ENCODE peak calls at places on chromosomes 2 and 18, in four cellular contexts. Y is HepG2, L is K562, C is GM12878. Z is an unnamed sample.

GRCh38 chr2:197183355-197183754 is 127.2 kb downstream of the ANKRD44 start:
- DNase-seq in Y (no peak), L (no peak), C (no peak), Z (no peak)

GRCh38 chr2:59301466-59302402 is 1060.6 kb upstream of the FANCL start:
- DNase-seq in Y (peak), L (peak), C (no peak), Z (peak)

GRCh38 chr2:167332358-167332757 is 444.1 kb downstream of the XIRP2 start:
- DNase-seq in Y (no peak), L (no peak), C (no peak), Z (no peak)

GRCh38 chr2:144459937-144460336 is 60.0 kb downstream of the ZEB2 start:
- DNase-seq in Y (no peak), L (no peak), C (no peak), Z (no peak)

GRCh38 chr2:202700075-202700901 is 65.5 kb downstream of the FAM117B start:
- DNase-seq in Y (no peak), L (no peak), C (no peak), Z (no peak)

GRCh38 chr2:203579131-203579643 is 44.1 kb upstream of the RAPH1 start:
- DNase-seq in Y (no peak), L (no peak), C (peak), Z (no peak)

GRCh38 chr2:24359701-24360049 is 661 bp downstream of the ITSN2 start:
- DNase-seq in Y (no peak), L (no peak), C (no peak), Z (no peak)

GRCh38 chr2:15733867-15734765 is 142.4 kb downstream of the DDX1 start:
- DNase-seq in Y (peak), L (no peak), C (no peak), Z (no peak)

GRCh38 chr18:49849331-49850217 is 36.2 kb upstream of the ACAA2 start:
- DNase-seq in Y (peak), L (peak), C (no peak), Z (no peak)

GRCh38 chr2:159169187-159169586 is 117.3 kb downstream of the WDSUB1 start:
- DNase-seq in Y (no peak), L (no peak), C (no peak), Z (no peak)

GRCh38 chr2:88671786-88672427 is 19.6 kb upstream of the RPIA start:
- DNase-seq in Y (peak), L (peak), C (no peak), Z (peak)

GRCh38 chr2:230520875-230521155 is 104.8 kb downstream of the SP100 start:
- DNase-seq in Y (no peak), L (no peak), C (no peak), Z (no peak)

GRCh38 chr2:11161747-11162146 is 6.5 kb downstream of the SLC66A3 start:
- DNase-seq in Y (no peak), L (no peak), C (no peak), Z (no peak)

GRCh38 chr2:158999458-158999857 is 31.0 kb downstream of the TANC1 start:
- DNase-seq in Y (peak), L (no peak), C (no peak), Z (no peak)

GRCh38 chr2:220077488-220077887 is 450.1 kb downstream of the SLC4A3 start:
- DNase-seq in Y (no peak), L (no peak), C (no peak), Z (no peak)

GRCh38 chr18:3624818-3625716 is 175.1 kb downstream of the TGIF1 start:
- DNase-seq in Y (no peak), L (peak), C (no peak), Z (no peak)

GRCh38 chr2:11659866-11660265 is 10.1 kb downstream of the NTSR2 start:
- DNase-seq in Y (no peak), L (no peak), C (no peak), Z (no peak)

GRCh38 chr2:217853301-217853881 is 149.4 kb downstream of the TNS1 start:
- DNase-seq in Y (no peak), L (no peak), C (no peak), Z (no peak)

GRCh38 chr2:70887550-70888229 is 48.0 kb upstream of the ATP6V1B1 start:
- DNase-seq in Y (no peak), L (peak), C (no peak), Z (peak)

GRCh38 chr2:176582990-176583481 is 313.8 kb downstream of the MTX2 start:
- DNase-seq in Y (peak), L (no peak), C (no peak), Z (no peak)

GRCh38 chr2:70941186-70941585 is 5.5 kb downstream of the ATP6V1B1 start:
- DNase-seq in Y (no peak), L (no peak), C (no peak), Z (no peak)

GRCh38 chr2:133364636-133365035 is 203.6 kb downstream of the NCKAP5 start:
- DNase-seq in Y (no peak), L (no peak), C (no peak), Z (no peak)

GRCh38 chr2:85053802-85054201 is 79.4 kb upstream of the TCF7L1 start:
- DNase-seq in Y (peak), L (peak), C (no peak), Z (no peak)

GRCh38 chr2:141438536-141438935 is 692.3 kb downstream of the LRP1B start:
- DNase-seq in Y (no peak), L (no peak), C (no peak), Z (no peak)

GRCh38 chr2:150126143-150126725 is 361.2 kb downstream of the RND3 start:
- DNase-seq in Y (no peak), L (no peak), C (no peak), Z (no peak)

GRCh38 chr2:105612049-105612448 is 132.7 kb upstream of the NCK2 start:
- DNase-seq in Y (peak), L (no peak), C (no peak), Z (no peak)

GRCh38 chr2:216603010-216603883 is 30.0 kb upstream of the IGFBP2 start:
- DNase-seq in Y (no peak), L (no peak), C (no peak), Z (no peak)

GRCh38 chr2:105005601-105006000 is 32.3 kb upstream of the MRPS9 start:
- DNase-seq in Y (no peak), L (no peak), C (no peak), Z (no peak)

GRCh38 chr2:84022810-84023431 is 436.2 kb downstream of the SUCLG1 start:
- DNase-seq in Y (peak), L (peak), C (no peak), Z (peak)

GRCh38 chr18:58216071-58216471 is 172.0 kb downstream of the NEDD4L start:
- DNase-seq in Y (no peak), L (no peak), C (no peak), Z (no peak)

GRCh38 chr2:168711091-168711490 is 91.3 kb upstream of the NOSTRIN start:
- DNase-seq in Y (no peak), L (no peak), C (no peak), Z (no peak)

DNA sequence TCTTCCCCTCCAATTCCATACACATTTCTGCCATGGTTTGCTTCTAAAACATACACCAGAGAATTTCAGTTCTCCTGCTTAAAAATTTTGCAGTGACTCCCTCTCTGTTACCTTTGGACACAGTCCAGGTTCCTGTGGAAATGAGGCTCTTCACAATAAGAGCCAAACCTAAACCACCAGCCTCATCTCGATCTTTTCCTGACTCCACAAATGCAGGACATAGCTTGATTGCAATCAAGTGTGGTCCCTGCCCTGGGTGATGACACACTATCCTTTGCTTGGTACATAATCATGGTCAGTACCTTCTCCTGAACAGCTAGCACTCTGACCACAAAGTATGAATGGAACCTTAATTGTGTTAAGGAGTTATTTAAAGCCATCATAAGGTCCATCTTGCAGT is 134.9 kb upstream of the CHAC2 start:
- DNase-seq in Y (no peak), L (no peak), C (no peak), Z (no peak)
- TF ChIP-seq TAF1 in Y (no peak), L (no peak), C (no peak), Z (no peak)

GRCh38 chr18:23574611-23575308 is 11.5 kb downstream of the NPC1 start:
- DNase-seq in Y (no peak), L (no peak), C (no peak), Z (peak)
- TF ChIP-seq ZBTB33 in Y (no peak), L (no peak), C (no peak), Z (no peak)

GRCh38 chr2:239399404-239399999 is 1.3 kb downstream of the HDAC4 start:
- DNase-seq in Y (peak), L (no peak), C (no peak), Z (peak)

GRCh38 chr2:239400907-239401449 is at the start of gene HDAC4:
- DNase-seq in Y (peak), L (peak), C (peak), Z (peak)

GRCh38 chr2:239402666-239403065 is 1.8 kb upstream of the HDAC4 start:
- DNase-seq in Y (no peak), L (no peak), C (no peak), Z (no peak)

GRCh38 chr2:239400000-239400831 is 604 bp downstream of the HDAC4 start:
- DNase-seq in Y (peak), L (peak), C (no peak), Z (peak)

GRCh38 chr2:239401450-239402227 is 819 bp upstream of the HDAC4 start:
- DNase-seq in Y (peak), L (peak), C (peak), Z (peak)
- TF ChIP-seq REST in Y (no peak), L (peak), C (no peak), Z (peak)

GRCh38 chr2:201196003-201196402 is 13.1 kb downstream of the CASP10 start:
- DNase-seq in Y (no peak), L (no peak), C (no peak), Z (no peak)

GRCh38 chr2:201195329-201195728 is 12.4 kb downstream of the CASP10 start:
- DNase-seq in Y (no peak), L (no peak), C (no peak), Z (no peak)

GRCh38 chr2:201191132-201191875 is 8.4 kb downstream of the CASP10 start:
- DNase-seq in Y (peak), L (no peak), C (peak), Z (no peak)

GRCh38 chr2:201196803-201197202 is 13.9 kb downstream of the CASP10 start:
- DNase-seq in Y (no peak), L (no peak), C (no peak), Z (no peak)

GRCh38 chr2:201194097-201194496 is 11.2 kb downstream of the CASP10 start:
- DNase-seq in Y (no peak), L (no peak), C (peak), Z (no peak)
- TF ChIP-seq TAF1 in Y (no peak), L (no peak), C (no peak), Z (no peak)

GRCh38 chr2:57882895-57883515 is 163.6 kb upstream of the VRK2 start:
- DNase-seq in Y (no peak), L (no peak), C (no peak), Z (no peak)

GRCh38 chr2:57878573-57878910 is 168.1 kb upstream of the VRK2 start:
- DNase-seq in Y (no peak), L (no peak), C (no peak), Z (no peak)

GRCh38 chr2:57881998-57882884 is 164.4 kb upstream of the VRK2 start:
- DNase-seq in Y (peak), L (no peak), C (no peak), Z (no peak)

GRCh38 chr2:57880446-57880845 is 166.2 kb upstream of the VRK2 start:
- DNase-seq in Y (no peak), L (no peak), C (no peak), Z (no peak)

GRCh38 chr2:57880967-57881366 is 165.6 kb upstream of the VRK2 start:
- DNase-seq in Y (no peak), L (no peak), C (no peak), Z (no peak)
- TF ChIP-seq ZBTB33 in Y (no peak), L (no peak), C (no peak), Z (no peak)

GRCh38 chr18:68462148-68462547 is 252.8 kb downstream of the TMX3 start:
- DNase-seq in Y (no peak), L (no peak), C (no peak), Z (no peak)
- TF ChIP-seq REST in Y (no peak), L (no peak), C (no peak), Z (no peak)

DNA sequence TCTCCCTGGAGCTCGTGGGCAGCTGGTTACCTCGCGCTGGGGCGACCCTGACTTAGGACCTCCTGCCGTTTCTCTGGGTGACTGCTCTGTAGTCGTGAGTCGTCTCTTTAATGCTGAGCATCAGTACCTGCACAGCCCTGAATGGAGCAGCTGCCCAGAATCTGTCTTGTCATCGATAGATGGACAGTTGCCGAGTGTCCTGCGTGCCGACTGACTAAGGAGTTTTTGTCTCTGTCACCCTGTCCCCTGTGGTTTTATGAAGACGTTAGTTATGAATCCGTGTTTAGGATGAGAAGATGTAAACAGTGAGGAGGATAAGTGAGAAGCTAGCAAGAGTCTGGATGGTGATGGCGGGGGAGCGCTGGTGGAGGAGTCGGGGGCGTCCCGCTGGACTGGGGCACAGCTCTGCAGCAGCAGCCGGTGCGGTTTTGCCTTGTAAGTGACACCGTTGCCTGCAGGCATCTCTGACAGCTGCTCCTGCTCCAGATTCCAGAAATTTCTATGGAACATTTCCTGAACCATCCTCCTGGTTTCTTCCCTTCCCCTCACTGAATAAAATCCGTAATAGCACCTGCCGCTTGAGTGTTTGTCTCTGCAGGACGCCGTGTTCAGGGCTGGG is 13.3 kb downstream of the AGAP1 start:
- DNase-seq in Y (no peak), L (no peak), C (no peak), Z (no peak)
- TF ChIP-seq TAF1 in Y (no peak), L (no peak), C (no peak), Z (no peak)

GRCh38 chr2:39778775-39779751 is at the start of gene THUMPD2:
- DNase-seq in Y (peak), L (peak), C (no peak), Z (peak)
- TF ChIP-seq ZBTB33 in Y (no peak), L (no peak), C (no peak), Z (no peak)

GRCh38 chr2:37666772-37667171 is 4.7 kb downstream of the CDC42EP3 start:
- DNase-seq in Y (no peak), L (no peak), C (no peak), Z (no peak)
- TF ChIP-seq REST in Y (no peak), L (no peak), C (peak), Z (peak)

GRCh38 chr2:68650645-68651044 is 7.3 kb downstream of the PROKR1 start:
- DNase-seq in Y (no peak), L (no peak), C (no peak), Z (no peak)

GRCh38 chr2:68653034-68653433 is 9.7 kb downstream of the PROKR1 start:
- DNase-seq in Y (no peak), L (no peak), C (no peak), Z (no peak)

DNA sequence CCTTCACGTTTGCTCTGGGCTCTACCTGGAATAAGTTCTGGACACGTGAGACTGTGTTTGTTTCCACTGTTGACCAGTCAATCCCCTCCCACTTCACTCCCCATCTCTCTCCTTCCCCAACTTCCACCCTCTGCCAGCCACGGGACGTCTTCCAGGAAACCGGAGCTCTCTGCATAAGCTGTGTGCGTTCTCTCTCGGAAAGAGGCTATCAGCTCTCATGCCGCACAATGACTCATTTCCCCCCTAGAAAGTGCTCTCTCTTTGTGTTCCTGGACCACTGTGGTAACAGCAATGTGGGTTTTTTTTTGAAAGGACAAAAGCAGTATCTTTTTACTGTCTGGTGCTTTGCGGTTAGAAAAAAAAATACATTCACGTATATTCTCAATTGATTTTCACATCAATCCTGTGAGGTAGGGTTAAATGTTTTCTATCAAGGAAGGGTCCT is 10.2 kb downstream of the PROKR1 start:
- DNase-seq in Y (no peak), L (peak), C (peak), Z (no peak)
- TF ChIP-seq TAF1 in Y (no peak), L (no peak), C (no peak), Z (no peak)

Z was measured in SK-N-SH.